ENCODE peak calls at places on chromosomes 2 and 18, in five cellular contexts. B is astrocyte of the cerebellum, R is heart right ventricle, N is Peyer's patch, U is cardiac fibroblast. X is an unnamed sample.

GRCh38 chr2:201137505-201138400 is 21.8 kb downstream of the CFLAR start:
- DNase-seq in B (no peak), R (no peak), N (no peak), U (no peak), X (no peak)

GRCh38 chr2:241797441-241798080 is 11.4 kb upstream of the NEU4 start:
- DNase-seq in B (no peak), R (no peak), N (no peak), U (no peak), X (no peak)

GRCh38 chr2:125654226-125654625 is 1001.7 kb upstream of the GYPC start:
- DNase-seq in B (no peak), R (no peak), N (no peak), U (no peak), X (no peak)

GRCh38 chr2:776517-776916 is 99.3 kb upstream of the TMEM18 start:
- DNase-seq in B (no peak), R (no peak), N (no peak), U (no peak), X (no peak)

GRCh38 chr2:105364436-105365139 is 27.2 kb downstream of the C2orf49 start:
- DNase-seq in B (no peak), R (no peak), N (no peak), U (no peak), X (no peak)

GRCh38 chr2:195022514-195022842 is 634.5 kb upstream of the SLC39A10 start:
- DNase-seq in B (no peak), R (peak), N (peak), U (no peak), X (no peak)

GRCh38 chr2:201769664-201770373 is 10.9 kb downstream of the ALS2 start:
- DNase-seq in B (no peak), R (no peak), N (no peak), U (no peak), X (no peak)

GRCh38 chr2:235639885-235640284 is 146.0 kb downstream of the AGAP1 start:
- DNase-seq in B (no peak), R (no peak), N (no peak), U (no peak), X (no peak)

GRCh38 chr2:236160366-236161081 is 7.7 kb downstream of the GBX2 start:
- DNase-seq in B (no peak), R (no peak), N (no peak), U (no peak), X (no peak)

GRCh38 chr18:48886520-48887293 is 64.1 kb downstream of the SMAD7 start:
- DNase-seq in B (no peak), R (no peak), N (no peak), U (no peak), X (no peak)

GRCh38 chr18:24204904-24205303 is 66.0 kb downstream of the CABYR start:
- DNase-seq in B (no peak), R (no peak), N (no peak), U (no peak), X (no peak)

GRCh38 chr2:219453691-219454131 is 19.1 kb downstream of the SPEG start:
- DNase-seq in B (peak), R (peak), N (no peak), U (peak), X (no peak)

GRCh38 chr2:128445533-128445900 is 126.8 kb upstream of the HS6ST1 start:
- DNase-seq in B (no peak), R (no peak), N (no peak), U (no peak), X (no peak)

GRCh38 chr2:141260895-141261294 is 869.9 kb downstream of the LRP1B start:
- DNase-seq in B (no peak), R (no peak), N (no peak), U (no peak), X (no peak)

GRCh38 chr2:28423856-28424605 is 31.4 kb downstream of the FOSL2 start:
- DNase-seq in B (no peak), R (no peak), N (peak), U (no peak), X (peak)

GRCh38 chr2:172288603-172289002 is 138.8 kb upstream of the ITGA6 start:
- DNase-seq in B (no peak), R (no peak), N (no peak), U (no peak), X (no peak)

GRCh38 chr2:100891911-100892642 is 72.1 kb downstream of the NPAS2 start:
- DNase-seq in B (peak), R (no peak), N (no peak), U (peak), X (peak)

GRCh38 chr2:72142743-72143440 is 4.8 kb downstream of the CYP26B1 start:
- DNase-seq in B (no peak), R (peak), N (peak), U (peak), X (no peak)

GRCh38 chr18:34990571-34990970 is 50.6 kb upstream of the MAPRE2 start:
- DNase-seq in B (no peak), R (no peak), N (no peak), U (peak), X (peak)

GRCh38 chr18:50395093-50395492 is 20.2 kb downstream of the SKA1 start:
- DNase-seq in B (no peak), R (no peak), N (no peak), U (no peak), X (no peak)

GRCh38 chr2:65350714-65351113 is 81.7 kb downstream of the SPRED2 start:
- DNase-seq in B (no peak), R (no peak), N (no peak), U (no peak), X (no peak)

GRCh38 chr2:120470717-120471060 is 124.8 kb downstream of the INHBB start:
- DNase-seq in B (no peak), R (no peak), N (no peak), U (no peak), X (no peak)

GRCh38 chr2:54763636-54764291 is 40.3 kb downstream of the EML6 start:
- DNase-seq in B (no peak), R (no peak), N (no peak), U (no peak), X (no peak)

GRCh38 chr2:118747066-118747465 is 100.4 kb downstream of the EN1 start:
- DNase-seq in B (no peak), R (no peak), N (no peak), U (no peak), X (no peak)

GRCh38 chr2:43609304-43609883 is 13.6 kb upstream of the THADA start:
- DNase-seq in B (peak), R (no peak), N (peak), U (peak), X (peak)

GRCh38 chr2:85545780-85546240 is 6.8 kb downstream of the MAT2A start:
- DNase-seq in B (no peak), R (no peak), N (no peak), U (no peak), X (no peak)

DNA sequence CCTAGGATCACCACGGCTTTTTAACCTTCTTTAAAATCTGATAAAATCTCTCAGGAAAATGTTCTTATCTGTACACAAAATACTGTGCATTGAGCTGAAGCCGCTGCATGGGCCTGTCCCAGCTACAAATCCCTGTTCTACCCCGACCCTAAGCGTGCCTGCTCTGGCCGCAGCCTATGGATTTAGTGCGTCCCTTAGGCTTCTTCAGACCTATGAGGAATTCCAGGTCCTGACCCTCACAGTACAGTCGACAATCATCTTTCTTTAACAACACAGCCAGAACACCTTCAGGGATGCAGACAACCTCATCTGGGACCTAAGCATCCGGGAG is 477 bp upstream of the WDCP start:
- DNase-seq in B (no peak), R (no peak), N (no peak), U (no peak), X (no peak)
- H3K4me3 ChIP-seq in B (peak), R (peak), N (peak), U (no peak), X (no peak)

GRCh38 chr18:6722680-6723079 is 6.8 kb upstream of the ARHGAP28 start:
- DNase-seq in B (no peak), R (no peak), N (no peak), U (no peak), X (no peak)
- H3K4me3 ChIP-seq in B (no peak), R (no peak), N (no peak), U (no peak), X (no peak)

GRCh38 chr18:8656226-8656625 is 47.0 kb downstream of the RAB12 start:
- DNase-seq in B (no peak), R (no peak), N (no peak), U (peak), X (no peak)

GRCh38 chr18:8658858-8659485 is 46.4 kb upstream of the MTCL1 start:
- DNase-seq in B (no peak), R (no peak), N (no peak), U (no peak), X (no peak)

GRCh38 chr18:8657050-8657820 is 48.0 kb downstream of the RAB12 start:
- DNase-seq in B (no peak), R (no peak), N (no peak), U (no peak), X (no peak)

GRCh38 chr18:8659609-8660242 is 45.6 kb upstream of the MTCL1 start:
- DNase-seq in B (no peak), R (no peak), N (no peak), U (no peak), X (no peak)

GRCh38 chr18:8657873-8658521 is 47.4 kb upstream of the MTCL1 start:
- DNase-seq in B (peak), R (no peak), N (no peak), U (peak), X (no peak)
- H3K4me3 ChIP-seq in B (no peak), R (no peak), N (no peak), U (no peak), X (no peak)

GRCh38 chr2:96412307-96413066 is 76.9 kb downstream of the NCAPH start:
- DNase-seq in B (no peak), R (no peak), N (no peak), U (no peak), X (no peak)
- H3K4me3 ChIP-seq in B (peak), R (peak), N (peak), U (no peak), X (peak)

GRCh38 chr2:48838029-48838428 is 82.5 kb upstream of the LHCGR start:
- DNase-seq in B (no peak), R (no peak), N (no peak), U (no peak), X (no peak)
- H3K4me3 ChIP-seq in B (no peak), R (no peak), N (no peak), U (no peak), X (no peak)

DNA sequence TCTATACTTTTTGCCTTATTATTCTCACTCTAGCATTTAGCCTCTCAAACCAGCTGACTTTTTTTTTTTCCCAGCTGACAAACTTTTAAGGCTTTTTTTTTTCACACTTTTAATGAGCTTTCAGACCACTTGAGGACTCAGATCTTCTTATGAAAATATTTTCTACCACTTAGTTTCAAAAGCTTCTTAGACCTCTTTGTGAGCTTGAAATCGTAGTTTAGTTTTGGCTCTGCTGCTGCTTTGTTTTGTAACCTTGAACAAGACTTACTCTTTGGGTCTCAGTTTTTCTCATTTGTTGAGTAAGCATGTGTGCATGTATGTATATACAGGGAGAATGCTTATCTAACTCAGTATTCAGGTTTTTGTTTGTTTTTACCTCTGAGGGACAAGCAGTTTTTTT is 3.5 kb downstream of the NBEAL1 start:
- DNase-seq in B (no peak), R (no peak), N (no peak), U (peak), X (no peak)
- H3K4me3 ChIP-seq in B (peak), R (peak), N (peak), U (peak), X (peak)